ENCODE peak calls at places on chromosomes 16 and 17, in ten cellular contexts. One of them, this sample, is unnamed. For H3K4me1, the result is how much of the 10 kb centered on the place peaks cover.

GRCh38 chr17:45818041-45818440 is 26.6 kb upstream of the SPPL2C start:
- DNase-seq in right lobe of liver: no peak
- DNase-seq in cardiac muscle cell: no peak
- DNase-seq in iPS DF 6.9: no peak
- DNase-seq in left lung: no peak
- DNase-seq in mucosa of descending colon: no peak
- DNase-seq in CD4-positive, CD25-positive, alpha-beta regulatory T cell: no peak
- DNase-seq in naive thymus-derived CD4-positive, alpha-beta T cell: no peak
- DNase-seq in neuronal stem cell: no peak
- DNase-seq in body of pancreas: no peak
- DNase-seq in this sample: no peak

GRCh38 chr16:28974007-28974436 is 556 bp upstream of the SPNS1 start:
- DNase-seq in CD4-positive, CD25-positive, alpha-beta regulatory T cell: no peak
- DNase-seq in left lung: peak
- DNase-seq in mucosa of descending colon: no peak
- DNase-seq in body of pancreas: peak
- DNase-seq in cardiac muscle cell: peak
- DNase-seq in neuronal stem cell: peak
- DNase-seq in naive thymus-derived CD4-positive, alpha-beta T cell: no peak
- DNase-seq in right lobe of liver: no peak
- DNase-seq in iPS DF 6.9: no peak
- DNase-seq in this sample: peak

GRCh38 chr16:84526794-84527485 is 22.5 kb upstream of the MEAK7 start:
- DNase-seq in left lung: peak
- DNase-seq in right lobe of liver: no peak
- DNase-seq in naive thymus-derived CD4-positive, alpha-beta T cell: no peak
- DNase-seq in body of pancreas: no peak
- DNase-seq in cardiac muscle cell: peak
- DNase-seq in neuronal stem cell: peak
- DNase-seq in mucosa of descending colon: no peak
- DNase-seq in CD4-positive, CD25-positive, alpha-beta regulatory T cell: no peak
- DNase-seq in iPS DF 6.9: no peak
- DNase-seq in this sample: no peak

GRCh38 chr16:86680137-86680536 is 101.8 kb downstream of the FOXL1 start:
- DNase-seq in neuronal stem cell: no peak
- DNase-seq in body of pancreas: no peak
- DNase-seq in CD4-positive, CD25-positive, alpha-beta regulatory T cell: no peak
- DNase-seq in right lobe of liver: no peak
- DNase-seq in mucosa of descending colon: no peak
- DNase-seq in naive thymus-derived CD4-positive, alpha-beta T cell: no peak
- DNase-seq in left lung: no peak
- DNase-seq in cardiac muscle cell: peak
- DNase-seq in iPS DF 6.9: no peak
- DNase-seq in this sample: peak

GRCh38 chr17:68600123-68600880 is 865 bp downstream of the FAM20A start:
- DNase-seq in right lobe of liver: peak
- DNase-seq in mucosa of descending colon: peak
- DNase-seq in CD4-positive, CD25-positive, alpha-beta regulatory T cell: no peak
- DNase-seq in iPS DF 6.9: no peak
- DNase-seq in neuronal stem cell: peak
- DNase-seq in naive thymus-derived CD4-positive, alpha-beta T cell: no peak
- DNase-seq in cardiac muscle cell: no peak
- DNase-seq in body of pancreas: peak
- DNase-seq in left lung: peak
- DNase-seq in this sample: peak

GRCh38 chr16:24291932-24292331 is 35.8 kb downstream of the CACNG3 start:
- DNase-seq in naive thymus-derived CD4-positive, alpha-beta T cell: no peak
- DNase-seq in mucosa of descending colon: no peak
- DNase-seq in CD4-positive, CD25-positive, alpha-beta regulatory T cell: no peak
- DNase-seq in right lobe of liver: no peak
- DNase-seq in cardiac muscle cell: no peak
- DNase-seq in neuronal stem cell: no peak
- DNase-seq in left lung: no peak
- DNase-seq in iPS DF 6.9: no peak
- DNase-seq in body of pancreas: no peak
- DNase-seq in this sample: no peak

GRCh38 chr17:76714822-76715461 is 4.2 kb upstream of the MXRA7 start:
- DNase-seq in naive thymus-derived CD4-positive, alpha-beta T cell: peak
- DNase-seq in mucosa of descending colon: no peak
- DNase-seq in body of pancreas: peak
- DNase-seq in right lobe of liver: peak
- DNase-seq in CD4-positive, CD25-positive, alpha-beta regulatory T cell: peak
- DNase-seq in cardiac muscle cell: peak
- DNase-seq in left lung: no peak
- DNase-seq in neuronal stem cell: no peak
- DNase-seq in iPS DF 6.9: no peak
- DNase-seq in this sample: peak

GRCh38 chr16:68355447-68356248 is 44.8 kb downstream of the PRMT7 start:
- DNase-seq in iPS DF 6.9: no peak
- DNase-seq in CD4-positive, CD25-positive, alpha-beta regulatory T cell: no peak
- DNase-seq in naive thymus-derived CD4-positive, alpha-beta T cell: no peak
- DNase-seq in neuronal stem cell: no peak
- DNase-seq in mucosa of descending colon: peak
- DNase-seq in left lung: peak
- DNase-seq in cardiac muscle cell: no peak
- DNase-seq in body of pancreas: no peak
- DNase-seq in right lobe of liver: no peak
- DNase-seq in this sample: no peak

GRCh38 chr17:82241183-82241925 is 12.5 kb downstream of the SLC16A3 start:
- DNase-seq in right lobe of liver: peak
- DNase-seq in CD4-positive, CD25-positive, alpha-beta regulatory T cell: no peak
- DNase-seq in naive thymus-derived CD4-positive, alpha-beta T cell: no peak
- DNase-seq in mucosa of descending colon: peak
- DNase-seq in iPS DF 6.9: no peak
- DNase-seq in neuronal stem cell: no peak
- DNase-seq in cardiac muscle cell: peak
- DNase-seq in left lung: peak
- DNase-seq in body of pancreas: no peak
- DNase-seq in this sample: peak

GRCh38 chr16:7303677-7304200 is 28.9 kb upstream of the RBFOX1 start:
- DNase-seq in neuronal stem cell: no peak
- DNase-seq in mucosa of descending colon: no peak
- DNase-seq in naive thymus-derived CD4-positive, alpha-beta T cell: no peak
- DNase-seq in left lung: no peak
- DNase-seq in CD4-positive, CD25-positive, alpha-beta regulatory T cell: no peak
- DNase-seq in body of pancreas: no peak
- DNase-seq in cardiac muscle cell: no peak
- DNase-seq in right lobe of liver: no peak
- DNase-seq in iPS DF 6.9: no peak
- DNase-seq in this sample: no peak

GRCh38 chr17:63345598-63345997 is 100.5 kb downstream of the CYB561 start:
- DNase-seq in body of pancreas: no peak
- DNase-seq in neuronal stem cell: no peak
- DNase-seq in right lobe of liver: no peak
- DNase-seq in cardiac muscle cell: no peak
- DNase-seq in naive thymus-derived CD4-positive, alpha-beta T cell: no peak
- DNase-seq in CD4-positive, CD25-positive, alpha-beta regulatory T cell: no peak
- DNase-seq in left lung: no peak
- DNase-seq in iPS DF 6.9: no peak
- DNase-seq in mucosa of descending colon: no peak
- DNase-seq in this sample: no peak

GRCh38 chr17:39283896-39284295 is 58.2 kb upstream of the STAC2 start:
- DNase-seq in left lung: no peak
- DNase-seq in naive thymus-derived CD4-positive, alpha-beta T cell: no peak
- DNase-seq in CD4-positive, CD25-positive, alpha-beta regulatory T cell: no peak
- DNase-seq in body of pancreas: no peak
- DNase-seq in mucosa of descending colon: no peak
- DNase-seq in iPS DF 6.9: no peak
- DNase-seq in neuronal stem cell: no peak
- DNase-seq in right lobe of liver: no peak
- DNase-seq in cardiac muscle cell: peak
- DNase-seq in this sample: no peak

GRCh38 chr17:66755101-66755943 is 79.6 kb upstream of the CACNG5 start:
- DNase-seq in body of pancreas: no peak
- DNase-seq in iPS DF 6.9: no peak
- DNase-seq in mucosa of descending colon: no peak
- DNase-seq in neuronal stem cell: no peak
- DNase-seq in cardiac muscle cell: no peak
- DNase-seq in right lobe of liver: no peak
- DNase-seq in left lung: peak
- DNase-seq in naive thymus-derived CD4-positive, alpha-beta T cell: no peak
- DNase-seq in CD4-positive, CD25-positive, alpha-beta regulatory T cell: no peak
- DNase-seq in this sample: no peak

GRCh38 chr17:41915566-41915965 is 3.2 kb downstream of the ACLY start:
- DNase-seq in right lobe of liver: no peak
- DNase-seq in mucosa of descending colon: no peak
- DNase-seq in body of pancreas: no peak
- DNase-seq in cardiac muscle cell: no peak
- DNase-seq in CD4-positive, CD25-positive, alpha-beta regulatory T cell: no peak
- DNase-seq in left lung: no peak
- DNase-seq in iPS DF 6.9: no peak
- DNase-seq in naive thymus-derived CD4-positive, alpha-beta T cell: no peak
- DNase-seq in neuronal stem cell: no peak
- DNase-seq in this sample: no peak

GRCh38 chr17:41918392-41919164 is at the start of gene ACLY:
- DNase-seq in iPS DF 6.9: peak
- DNase-seq in mucosa of descending colon: peak
- DNase-seq in body of pancreas: peak
- DNase-seq in right lobe of liver: peak
- DNase-seq in CD4-positive, CD25-positive, alpha-beta regulatory T cell: peak
- DNase-seq in left lung: peak
- DNase-seq in naive thymus-derived CD4-positive, alpha-beta T cell: peak
- DNase-seq in neuronal stem cell: peak
- DNase-seq in cardiac muscle cell: peak
- DNase-seq in this sample: peak

GRCh38 chr17:41917957-41918391 is 777 bp downstream of the ACLY start:
- DNase-seq in mucosa of descending colon: peak
- DNase-seq in body of pancreas: peak
- DNase-seq in CD4-positive, CD25-positive, alpha-beta regulatory T cell: peak
- DNase-seq in iPS DF 6.9: no peak
- DNase-seq in right lobe of liver: peak
- DNase-seq in neuronal stem cell: no peak
- DNase-seq in naive thymus-derived CD4-positive, alpha-beta T cell: peak
- DNase-seq in left lung: peak
- DNase-seq in cardiac muscle cell: peak
- DNase-seq in this sample: peak

GRCh38 chr17:41919165-41919817 is 540 bp upstream of the ACLY start:
- DNase-seq in iPS DF 6.9: peak
- DNase-seq in mucosa of descending colon: no peak
- DNase-seq in naive thymus-derived CD4-positive, alpha-beta T cell: no peak
- DNase-seq in neuronal stem cell: no peak
- DNase-seq in cardiac muscle cell: no peak
- DNase-seq in right lobe of liver: no peak
- DNase-seq in left lung: peak
- DNase-seq in body of pancreas: no peak
- DNase-seq in CD4-positive, CD25-positive, alpha-beta regulatory T cell: no peak
- DNase-seq in this sample: no peak

DNA sequence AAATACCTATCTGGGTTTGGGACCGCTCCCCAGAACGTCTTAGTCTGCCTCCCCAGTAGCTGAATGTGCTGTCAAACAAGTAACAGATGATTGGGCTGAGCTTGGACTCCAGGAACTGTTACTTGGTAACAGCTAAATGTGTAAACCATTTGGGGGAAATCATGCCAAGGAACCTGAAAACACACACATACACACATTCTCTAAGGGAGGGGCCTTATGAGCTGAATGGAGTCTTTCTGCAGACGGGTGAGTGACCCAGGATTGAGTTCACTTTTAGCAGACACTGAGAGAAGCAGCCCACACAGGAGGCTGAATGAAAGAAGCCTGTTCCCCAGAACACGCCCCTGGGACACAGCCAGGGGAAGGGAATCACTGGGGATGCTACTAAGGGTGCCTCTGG is 1.6 kb downstream of the ACLY start:
- DNase-seq in iPS DF 6.9: no peak
- DNase-seq in left lung: no peak
- DNase-seq in mucosa of descending colon: no peak
- DNase-seq in neuronal stem cell: no peak
- DNase-seq in cardiac muscle cell: peak
- DNase-seq in body of pancreas: peak
- DNase-seq in right lobe of liver: no peak
- DNase-seq in CD4-positive, CD25-positive, alpha-beta regulatory T cell: no peak
- DNase-seq in naive thymus-derived CD4-positive, alpha-beta T cell: no peak
- DNase-seq in this sample: no peak
- H3K4me1 ChIP-seq in iPS DF 6.9: under half
- H3K4me1 ChIP-seq in left lung: half or more
- H3K4me1 ChIP-seq in mucosa of descending colon: under half
- H3K4me1 ChIP-seq in neuronal stem cell: under half
- H3K4me1 ChIP-seq in cardiac muscle cell: under half
- H3K4me1 ChIP-seq in body of pancreas: half or more
- H3K4me1 ChIP-seq in right lobe of liver: under half
- H3K4me1 ChIP-seq in CD4-positive, CD25-positive, alpha-beta regulatory T cell: under half
- H3K4me1 ChIP-seq in naive thymus-derived CD4-positive, alpha-beta T cell: under half
- H3K4me1 ChIP-seq in this sample: under half

GRCh38 chr16:89344846-89345577 is 127.5 kb downstream of the ZNF778 start:
- DNase-seq in iPS DF 6.9: no peak
- DNase-seq in neuronal stem cell: no peak
- DNase-seq in right lobe of liver: no peak
- DNase-seq in body of pancreas: no peak
- DNase-seq in naive thymus-derived CD4-positive, alpha-beta T cell: no peak
- DNase-seq in left lung: no peak
- DNase-seq in mucosa of descending colon: peak
- DNase-seq in CD4-positive, CD25-positive, alpha-beta regulatory T cell: no peak
- DNase-seq in cardiac muscle cell: no peak
- DNase-seq in this sample: peak
- H3K4me1 ChIP-seq in iPS DF 6.9: under half
- H3K4me1 ChIP-seq in neuronal stem cell: under half
- H3K4me1 ChIP-seq in right lobe of liver: under half
- H3K4me1 ChIP-seq in body of pancreas: under half
- H3K4me1 ChIP-seq in naive thymus-derived CD4-positive, alpha-beta T cell: under half
- H3K4me1 ChIP-seq in left lung: under half
- H3K4me1 ChIP-seq in mucosa of descending colon: under half
- H3K4me1 ChIP-seq in CD4-positive, CD25-positive, alpha-beta regulatory T cell: half or more
- H3K4me1 ChIP-seq in cardiac muscle cell: under half
- H3K4me1 ChIP-seq in this sample: under half

GRCh38 chr17:42706732-42707131 is 24.4 kb downstream of the CNTNAP1 start:
- DNase-seq in neuronal stem cell: no peak
- DNase-seq in cardiac muscle cell: no peak
- DNase-seq in body of pancreas: no peak
- DNase-seq in naive thymus-derived CD4-positive, alpha-beta T cell: peak
- DNase-seq in mucosa of descending colon: no peak
- DNase-seq in CD4-positive, CD25-positive, alpha-beta regulatory T cell: peak
- DNase-seq in iPS DF 6.9: no peak
- DNase-seq in left lung: no peak
- DNase-seq in right lobe of liver: no peak
- DNase-seq in this sample: no peak
- H3K4me1 ChIP-seq in neuronal stem cell: under half
- H3K4me1 ChIP-seq in cardiac muscle cell: under half
- H3K4me1 ChIP-seq in body of pancreas: under half
- H3K4me1 ChIP-seq in naive thymus-derived CD4-positive, alpha-beta T cell: under half
- H3K4me1 ChIP-seq in mucosa of descending colon: under half
- H3K4me1 ChIP-seq in CD4-positive, CD25-positive, alpha-beta regulatory T cell: half or more
- H3K4me1 ChIP-seq in iPS DF 6.9: under half
- H3K4me1 ChIP-seq in left lung: under half
- H3K4me1 ChIP-seq in right lobe of liver: under half
- H3K4me1 ChIP-seq in this sample: under half

DNA sequence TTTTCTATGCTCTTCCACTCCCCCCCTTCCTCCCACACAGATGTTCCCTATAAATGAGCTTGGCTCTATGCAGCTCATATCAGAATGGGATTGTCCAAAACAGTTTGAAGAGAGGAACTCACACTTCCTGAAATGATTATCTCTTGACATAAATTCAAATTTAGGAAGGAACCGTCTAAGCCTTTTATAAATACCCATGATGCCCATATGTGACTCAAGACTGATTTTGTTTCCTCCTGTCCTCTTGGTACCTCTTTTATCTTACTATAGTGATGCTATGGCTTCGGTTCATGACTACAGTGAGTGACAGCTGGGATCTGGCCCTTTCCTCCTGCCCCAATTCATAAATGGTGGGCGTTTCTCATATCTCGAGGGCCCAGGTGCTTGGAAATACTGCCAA is 16.6 kb upstream of the TERF2 start:
- DNase-seq in naive thymus-derived CD4-positive, alpha-beta T cell: no peak
- DNase-seq in mucosa of descending colon: no peak
- DNase-seq in left lung: no peak
- DNase-seq in body of pancreas: no peak
- DNase-seq in iPS DF 6.9: no peak
- DNase-seq in neuronal stem cell: no peak
- DNase-seq in CD4-positive, CD25-positive, alpha-beta regulatory T cell: no peak
- DNase-seq in cardiac muscle cell: no peak
- DNase-seq in right lobe of liver: no peak
- DNase-seq in this sample: no peak
- H3K4me1 ChIP-seq in naive thymus-derived CD4-positive, alpha-beta T cell: under half
- H3K4me1 ChIP-seq in mucosa of descending colon: under half
- H3K4me1 ChIP-seq in left lung: under half
- H3K4me1 ChIP-seq in body of pancreas: under half
- H3K4me1 ChIP-seq in iPS DF 6.9: under half
- H3K4me1 ChIP-seq in neuronal stem cell: under half
- H3K4me1 ChIP-seq in CD4-positive, CD25-positive, alpha-beta regulatory T cell: under half
- H3K4me1 ChIP-seq in cardiac muscle cell: under half
- H3K4me1 ChIP-seq in right lobe of liver: under half
- H3K4me1 ChIP-seq in this sample: under half

This sample was measured in aorta.